ENCODE peak calls at places on chromosomes 12 and 14, in nine cellular contexts. H, A, U, Y, I, N, R, J and Z are unnamed samples.

GRCh38 chr14:102195446-102195845 is 55.7 kb downstream of the WDR20 start:
- DNase-seq in A (no peak), I (no peak), J (no peak), U (no peak), R (no peak), N (no peak), Y (no peak), H (no peak), Z (no peak)

GRCh38 chr14:95855606-95856005 is 21.0 kb upstream of the TUNAR start:
- DNase-seq in Y (no peak), A (no peak), N (no peak), J (no peak), R (no peak), U (no peak), H (no peak), I (no peak), Z (no peak)

GRCh38 chr14:41830679-41831078 is 224.0 kb downstream of the LRFN5 start:
- DNase-seq in Y (no peak), N (no peak), I (no peak), H (no peak), J (peak), R (peak), U (no peak), A (no peak), Z (no peak)

GRCh38 chr14:69048456-69048855 is 69.4 kb upstream of the ACTN1 start:
- DNase-seq in J (no peak), U (no peak), R (peak), A (no peak), I (no peak), Y (no peak), N (no peak), H (peak), Z (no peak)

GRCh38 chr14:22339277-22339676 is 249.7 kb downstream of the DAD1 start:
- DNase-seq in H (peak), U (peak), N (peak), J (peak), I (peak), Y (no peak), A (no peak), R (peak), Z (no peak)

GRCh38 chr12:27807063-27807703 is 27.1 kb upstream of the MANSC4 start:
- DNase-seq in U (no peak), Y (no peak), R (no peak), J (no peak), N (no peak), I (no peak), A (no peak), H (no peak), Z (no peak)

GRCh38 chr14:91112172-91112571 is 1.7 kb upstream of the DGLUCY start:
- DNase-seq in I (no peak), U (no peak), Y (no peak), N (no peak), J (no peak), H (no peak), R (no peak), A (no peak), Z (no peak)

GRCh38 chr12:117328556-117329100 is 32.8 kb downstream of the NOS1 start:
- DNase-seq in R (no peak), I (no peak), Y (no peak), U (no peak), J (no peak), A (no peak), N (no peak), H (no peak), Z (no peak)

GRCh38 chr14:61385002-61385685 is 63.8 kb downstream of the PRKCH start:
- DNase-seq in J (no peak), Y (no peak), R (no peak), N (no peak), A (no peak), I (peak), H (no peak), U (no peak), Z (no peak)

GRCh38 chr14:89418452-89418851 is 1.4 kb upstream of the FOXN3 start:
- DNase-seq in H (no peak), I (no peak), N (no peak), Y (no peak), R (no peak), U (no peak), A (no peak), J (no peak), Z (no peak)

GRCh38 chr14:104768437-104769323 is 15.7 kb downstream of the SIVA1 start:
- DNase-seq in J (peak), R (peak), I (peak), H (peak), A (peak), N (peak), U (peak), Y (peak), Z (peak)

GRCh38 chr12:3182426-3182825 is 105.2 kb downstream of the TSPAN9 start:
- DNase-seq in H (no peak), A (no peak), R (no peak), U (no peak), Y (no peak), I (no peak), J (no peak), N (no peak), Z (no peak)

GRCh38 chr12:50825372-50825838 is 17.3 kb upstream of the TMPRSS12 start:
- DNase-seq in N (no peak), Y (no peak), A (peak), R (no peak), H (no peak), U (no peak), J (peak), I (no peak), Z (no peak)

GRCh38 chr14:73477618-73478266 is 13.0 kb upstream of the RIOX1 start:
- DNase-seq in J (peak), Y (no peak), A (peak), U (no peak), R (no peak), I (no peak), H (peak), N (no peak), Z (no peak)

GRCh38 chr12:6961695-6962284 is 8.7 kb downstream of the PHB2 start:
- DNase-seq in U (peak), J (peak), A (peak), I (no peak), R (peak), N (peak), H (peak), Y (peak), Z (peak)

GRCh38 chr12:82870825-82871377 is 184.2 kb downstream of the TMTC2 start:
- DNase-seq in Y (no peak), R (no peak), I (no peak), J (no peak), A (no peak), N (no peak), H (no peak), U (no peak), Z (no peak)

GRCh38 chr12:119803391-119803791 is 73.7 kb downstream of the CIT start:
- DNase-seq in A (no peak), H (no peak), J (peak), N (no peak), I (no peak), Y (no peak), U (no peak), R (no peak), Z (peak)

GRCh38 chr12:6620137-6620884 is 13.1 kb upstream of the CHD4 start:
- DNase-seq in H (no peak), U (peak), Y (peak), N (no peak), A (no peak), R (no peak), J (peak), I (no peak), Z (peak)

GRCh38 chr14:80271389-80271788 is 60.1 kb upstream of the DIO2 start:
- DNase-seq in H (no peak), I (no peak), R (no peak), A (no peak), J (peak), N (no peak), U (no peak), Y (no peak), Z (no peak)

GRCh38 chr12:32253154-32253795 is 146.1 kb upstream of the FGD4 start:
- DNase-seq in I (no peak), H (no peak), J (no peak), N (no peak), U (no peak), Y (no peak), R (no peak), A (no peak), Z (no peak)

GRCh38 chr12:124520258-124520657 is 47.2 kb downstream of the NCOR2 start:
- DNase-seq in A (no peak), H (peak), U (peak), I (no peak), Y (peak), N (peak), J (peak), R (peak), Z (no peak)

GRCh38 chr12:42735869-42736361 is 146.4 kb upstream of the PRICKLE1 start:
- DNase-seq in H (no peak), A (no peak), N (no peak), R (no peak), J (no peak), Y (no peak), I (no peak), U (no peak), Z (no peak)

DNA sequence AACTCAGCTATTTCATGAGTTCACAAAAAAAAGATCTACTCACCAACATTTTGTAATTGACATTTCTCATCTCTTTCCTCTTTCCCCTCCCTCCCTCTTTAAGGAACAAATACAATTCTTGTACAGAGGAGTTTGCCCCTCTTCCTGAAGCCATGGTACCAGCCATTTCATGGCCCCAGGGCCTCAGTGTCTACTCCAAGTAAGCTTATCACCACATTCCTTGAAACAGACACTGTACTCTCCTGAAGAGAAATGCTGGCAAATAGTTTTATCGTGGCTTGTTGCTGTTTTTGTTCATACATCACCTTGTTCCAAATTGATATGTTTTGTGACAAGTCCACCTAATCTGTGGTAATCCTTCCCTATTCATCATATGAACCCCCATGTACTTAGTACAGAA is 29.7 kb upstream of the IGF1 start:
- DNase-seq in I (no peak), Y (no peak), H (no peak), N (no peak), A (no peak), U (no peak), J (no peak), R (no peak), Z (no peak)
- TF ChIP-seq CTCF in I (no peak), Y (no peak), H (no peak), N (no peak), A (no peak), U (no peak), J (no peak), R (no peak), Z (no peak)

GRCh38 chr12:46370792-46371717 is 1.5 kb downstream of the SLC38A2 start:
- DNase-seq in N (peak), H (peak), U (peak), A (peak), R (peak), Y (peak), J (peak), I (peak), Z (peak)
- TF ChIP-seq CTCF in N (peak), H (peak), U (no peak), A (no peak), R (peak), Y (peak), J (no peak), I (peak), Z (no peak)

GRCh38 chr12:26101833-26102232 is 23.0 kb downstream of the BHLHE41 start:
- DNase-seq in A (no peak), U (no peak), N (no peak), Y (no peak), J (no peak), H (no peak), R (no peak), I (no peak), Z (no peak)

GRCh38 chr12:26097046-26097878 is 27.6 kb downstream of the BHLHE41 start:
- DNase-seq in N (peak), A (peak), I (peak), J (peak), R (peak), H (peak), Y (peak), U (no peak), Z (peak)

GRCh38 chr12:26106347-26106746 is 18.5 kb downstream of the BHLHE41 start:
- DNase-seq in H (no peak), Y (no peak), N (no peak), J (no peak), U (no peak), R (no peak), A (no peak), I (no peak), Z (no peak)

GRCh38 chr12:26102954-26103353 is 21.9 kb downstream of the BHLHE41 start:
- DNase-seq in H (no peak), R (no peak), N (no peak), J (no peak), U (no peak), I (no peak), Y (peak), A (no peak), Z (no peak)

GRCh38 chr12:26100966-26101744 is 23.7 kb downstream of the BHLHE41 start:
- DNase-seq in N (no peak), R (no peak), U (no peak), I (no peak), J (no peak), A (no peak), Y (no peak), H (peak), Z (no peak)
- TF ChIP-seq CTCF in N (no peak), R (no peak), U (no peak), I (no peak), J (no peak), A (no peak), Y (no peak), H (no peak), Z (no peak)

GRCh38 chr14:49551569-49551968 is 34.6 kb downstream of the RPS29 start:
- DNase-seq in N (no peak), Y (no peak), I (no peak), U (no peak), J (no peak), H (no peak), R (no peak), A (no peak), Z (no peak)

GRCh38 chr14:49549446-49549845 is 36.7 kb downstream of the RPS29 start:
- DNase-seq in U (no peak), R (no peak), A (no peak), I (no peak), Y (no peak), J (no peak), H (no peak), N (no peak), Z (no peak)

GRCh38 chr14:49552630-49553029 is 33.5 kb downstream of the RPS29 start:
- DNase-seq in R (no peak), N (no peak), A (no peak), J (no peak), Y (no peak), U (no peak), H (no peak), I (no peak), Z (no peak)

GRCh38 chr14:49549881-49550280 is 36.3 kb downstream of the RPS29 start:
- DNase-seq in H (no peak), Y (no peak), N (no peak), R (no peak), U (no peak), J (no peak), A (no peak), I (no peak), Z (no peak)

GRCh38 chr14:49550284-49551184 is 35.6 kb downstream of the RPS29 start:
- DNase-seq in J (peak), I (no peak), N (no peak), U (no peak), A (no peak), Y (no peak), R (no peak), H (no peak), Z (no peak)
- TF ChIP-seq CTCF in J (peak), I (no peak), N (no peak), U (no peak), A (no peak), Y (no peak), R (no peak), H (no peak), Z (no peak)

DNA sequence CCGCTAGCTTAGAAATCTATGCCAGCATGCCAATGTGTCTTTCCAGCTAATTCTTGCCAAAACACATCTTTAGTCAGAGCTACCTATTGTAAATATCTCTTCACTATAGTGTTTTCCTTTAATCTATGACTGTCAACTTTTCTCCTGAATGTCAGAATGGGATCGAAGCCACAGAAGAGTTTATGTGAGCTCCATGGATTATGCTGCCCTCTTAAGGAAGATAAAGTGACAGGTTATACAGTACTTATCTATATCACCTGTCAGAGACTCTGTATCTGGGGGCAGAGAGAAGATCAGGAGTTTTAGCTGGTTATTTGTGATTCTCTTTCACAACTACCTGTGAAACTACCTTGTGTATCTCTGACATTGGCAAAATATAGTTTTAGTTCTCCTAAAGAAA is 204.3 kb upstream of the SEL1L start:
- DNase-seq in A (no peak), Y (no peak), J (no peak), I (no peak), H (no peak), R (no peak), U (no peak), N (no peak), Z (no peak)
- TF ChIP-seq CTCF in A (no peak), Y (no peak), J (no peak), I (no peak), H (no peak), R (no peak), U (no peak), N (no peak), Z (no peak)

GRCh38 chr12:122500685-122501488 is at the start of gene ZCCHC8:
- DNase-seq in Y (peak), J (peak), R (peak), H (peak), A (peak), U (peak), I (peak), N (peak), Z (peak)
- TF ChIP-seq CTCF in Y (no peak), J (no peak), R (peak), H (peak), A (no peak), U (peak), I (peak), N (peak), Z (no peak)

GRCh38 chr12:52010692-52011601 is 4.2 kb downstream of the TAMALIN start:
- DNase-seq in H (no peak), U (no peak), J (no peak), Y (no peak), R (no peak), N (no peak), A (no peak), I (no peak), Z (no peak)

GRCh38 chr12:52013626-52014310 is 7.0 kb downstream of the TAMALIN start:
- DNase-seq in A (no peak), N (no peak), R (no peak), Y (no peak), J (no peak), I (no peak), H (no peak), U (no peak), Z (no peak)

GRCh38 chr12:52009081-52009751 is 2.5 kb downstream of the TAMALIN start:
- DNase-seq in I (no peak), R (no peak), N (no peak), Y (no peak), U (no peak), J (no peak), H (no peak), A (no peak), Z (no peak)

GRCh38 chr12:52010152-52010622 is 3.4 kb downstream of the TAMALIN start:
- DNase-seq in Y (peak), J (peak), N (peak), A (no peak), R (peak), U (peak), H (peak), I (no peak), Z (peak)

DNA sequence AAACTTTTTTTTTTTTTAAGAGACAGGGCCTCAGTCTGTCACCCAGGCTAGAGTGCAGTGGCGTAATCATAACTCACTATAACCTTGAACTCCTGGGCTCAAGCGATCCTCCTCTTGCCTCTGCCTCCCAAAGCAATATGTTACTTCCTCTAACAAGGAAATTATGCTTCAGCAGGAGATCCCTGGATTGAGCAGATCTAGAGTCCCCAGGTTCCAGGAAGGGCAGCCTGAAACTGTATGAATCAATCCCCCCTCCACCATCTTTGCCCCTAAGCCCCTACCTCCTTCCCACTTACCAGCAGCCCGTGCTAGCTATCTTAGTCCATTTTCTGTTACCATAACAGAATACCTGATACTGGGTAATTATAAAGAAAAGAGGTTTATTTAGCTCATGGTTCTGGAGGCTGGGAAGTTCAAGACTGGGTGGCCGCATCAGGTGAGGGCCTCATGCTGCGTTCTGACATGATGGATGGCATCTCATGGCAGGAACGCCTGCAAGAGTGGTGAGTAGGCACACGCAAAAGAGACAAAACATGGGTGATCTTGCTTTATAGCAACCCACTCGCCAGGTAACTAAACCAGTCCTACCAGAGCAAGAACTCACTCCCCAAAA is 5.0 kb downstream of the TAMALIN start:
- DNase-seq in Y (no peak), I (no peak), H (no peak), U (no peak), N (no peak), R (no peak), A (no peak), J (no peak), Z (no peak)
- TF ChIP-seq CTCF in Y (no peak), I (no peak), H (no peak), U (no peak), N (no peak), R (no peak), A (no peak), J (no peak), Z (no peak)